ENCODE peak calls at places on chromosome 2, in seven cellular contexts. V, A, M, P, I, R and J are unnamed samples.

GRCh38 chr2:32453242-32454062 is 96.6 kb downstream of the BIRC6 start:
- DNase-seq in V (no peak), A (no peak), M (no peak), P (no peak), I (peak), R (no peak), J (no peak)

GRCh38 chr2:84875213-84875560 is 5.7 kb downstream of the TRABD2A start:
- DNase-seq in V (peak), A (no peak), M (no peak), P (no peak), I (no peak), R (no peak), J (no peak)

GRCh38 chr2:6773007-6773693 is 92.6 kb downstream of the CMPK2 start:
- DNase-seq in V (peak), A (no peak), M (peak), P (peak), I (peak), R (peak), J (peak)

GRCh38 chr2:5111581-5111980 is 580.6 kb upstream of the SOX11 start:
- DNase-seq in V (no peak), A (no peak), M (no peak), P (peak), I (no peak), R (no peak), J (no peak)

GRCh38 chr2:11832531-11832930 is 86.1 kb downstream of the LPIN1 start:
- DNase-seq in V (no peak), A (no peak), M (no peak), P (no peak), I (no peak), R (peak), J (no peak)

GRCh38 chr2:146821836-146822316 is 1023.0 kb upstream of the ACVR2A start:
- DNase-seq in V (no peak), A (no peak), M (no peak), P (peak), I (peak), R (no peak), J (no peak)

GRCh38 chr2:186570587-186570986 is 19.3 kb upstream of the ITGAV start:
- DNase-seq in V (no peak), A (no peak), M (no peak), P (peak), I (peak), R (no peak), J (no peak)

GRCh38 chr2:128633501-128633900 is 314.8 kb upstream of the HS6ST1 start:
- DNase-seq in V (no peak), A (no peak), M (no peak), P (peak), I (peak), R (no peak), J (no peak)

GRCh38 chr2:86366651-86367500 is 29.4 kb upstream of the REEP1 start:
- DNase-seq in V (no peak), A (no peak), M (no peak), P (no peak), I (no peak), R (no peak), J (no peak)

GRCh38 chr2:192741889-192742288 is 547.2 kb upstream of the TMEFF2 start:
- DNase-seq in V (no peak), A (no peak), M (no peak), P (peak), I (no peak), R (no peak), J (no peak)

GRCh38 chr2:212249451-212249850 is 289.2 kb downstream of the ERBB4 start:
- DNase-seq in V (no peak), A (no peak), M (no peak), P (no peak), I (no peak), R (no peak), J (no peak)

GRCh38 chr2:207035855-207036254 is 96.5 kb downstream of the CPO start:
- DNase-seq in V (no peak), A (no peak), M (no peak), P (no peak), I (no peak), R (no peak), J (no peak)

GRCh38 chr2:218979846-218980738 is 4.9 kb downstream of the FEV start:
- DNase-seq in V (peak), A (no peak), M (peak), P (peak), I (peak), R (peak), J (peak)

GRCh38 chr2:182649316-182649715 is 66.7 kb upstream of the DNAJC10 start:
- DNase-seq in V (no peak), A (no peak), M (no peak), P (peak), I (peak), R (peak), J (no peak)

GRCh38 chr2:184562532-184562931 is 35.8 kb upstream of the ZNF804A start:
- DNase-seq in V (no peak), A (no peak), M (no peak), P (peak), I (peak), R (no peak), J (no peak)

GRCh38 chr2:24122-24521 is 22.2 kb downstream of the FAM110C start:
- DNase-seq in V (no peak), A (no peak), M (no peak), P (no peak), I (no peak), R (no peak), J (no peak)

GRCh38 chr2:54471221-54471711 is 15.1 kb downstream of the SPTBN1 start:
- DNase-seq in V (no peak), A (peak), M (no peak), P (peak), I (peak), R (peak), J (no peak)

GRCh38 chr2:238238766-238239551 is 879 bp downstream of the HES6 start:
- DNase-seq in V (peak), A (no peak), M (no peak), P (no peak), I (no peak), R (no peak), J (no peak)

GRCh38 chr2:208146006-208146405 is at the start of gene CRYGB:
- DNase-seq in V (no peak), A (no peak), M (no peak), P (no peak), I (no peak), R (no peak), J (no peak)

GRCh38 chr2:88638743-88639142 is 11.5 kb upstream of the EIF2AK3 start:
- DNase-seq in V (no peak), A (no peak), M (no peak), P (peak), I (peak), R (no peak), J (no peak)

GRCh38 chr2:149141046-149141445 is 102.5 kb downstream of the LYPD6B start:
- DNase-seq in V (no peak), A (no peak), M (no peak), P (no peak), I (no peak), R (no peak), J (no peak)

DNA sequence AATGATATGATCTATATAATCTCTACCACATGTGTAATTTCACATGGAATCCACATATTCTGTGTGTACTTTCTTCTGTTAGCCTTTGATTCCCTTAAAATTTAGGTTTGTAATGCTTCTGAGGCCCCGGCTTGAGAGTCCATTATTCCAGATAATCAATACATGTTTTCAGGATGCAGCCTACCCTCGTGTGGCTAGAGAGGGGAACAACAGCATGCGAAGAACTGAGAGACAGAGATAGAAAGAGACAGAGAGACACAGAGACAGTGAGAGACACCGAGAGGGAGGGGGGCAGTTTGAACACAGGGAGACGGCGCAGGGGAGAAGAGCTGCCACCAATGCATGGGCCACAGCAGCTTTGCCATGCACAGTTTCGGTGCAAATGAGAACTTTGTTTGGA is 185.4 kb downstream of the SNTG2 start:
- DNase-seq in V (no peak), A (no peak), M (no peak), P (peak), I (no peak), R (no peak), J (no peak)
- TF ChIP-seq CTCF in V (no peak), A (peak), M (peak), P (peak), I (peak), R (peak), J (no peak)

DNA sequence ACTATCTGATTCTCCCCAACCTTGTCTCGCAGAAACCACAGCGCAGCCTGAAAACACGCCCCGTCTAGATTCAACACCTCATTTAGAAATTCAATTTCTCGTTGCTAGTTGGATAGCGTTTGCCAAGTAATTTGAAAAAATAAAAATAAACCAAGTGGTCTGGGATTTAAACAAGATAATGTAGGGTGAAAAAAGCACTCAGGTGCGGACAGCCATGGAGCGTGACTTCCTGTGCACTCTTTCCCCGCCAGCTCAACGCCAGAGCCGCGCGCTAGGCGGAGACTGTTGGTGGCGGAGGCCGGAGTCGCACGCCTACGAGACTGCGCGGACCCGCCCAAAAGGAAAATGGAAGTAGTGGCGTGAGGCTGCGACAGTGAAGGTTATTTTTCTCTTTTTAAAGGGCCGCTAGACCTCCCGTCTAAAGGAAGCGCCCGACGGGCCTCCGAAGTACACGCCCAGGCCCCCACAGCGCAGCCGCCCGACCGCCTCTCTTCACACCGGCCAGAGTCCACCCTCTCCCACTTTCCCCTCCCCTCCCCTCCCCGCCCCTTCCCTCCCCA is 584 bp upstream of the CCNT2 start:
- DNase-seq in V (no peak), A (no peak), M (peak), P (no peak), I (no peak), R (peak), J (no peak)
- TF ChIP-seq CTCF in V (no peak), A (peak), M (no peak), P (peak), I (no peak), R (peak), J (no peak)

GRCh38 chr2:105377871-105378270 is 21.0 kb downstream of the FHL2 start:
- DNase-seq in V (no peak), A (no peak), M (no peak), P (no peak), I (no peak), R (no peak), J (no peak)
- TF ChIP-seq CTCF in V (no peak), A (no peak), M (no peak), P (no peak), I (no peak), R (peak), J (no peak)

GRCh38 chr2:158043181-158043948 is 58.3 kb upstream of the UPP2 start:
- DNase-seq in V (no peak), A (no peak), M (no peak), P (peak), I (no peak), R (no peak), J (no peak)

GRCh38 chr2:158048327-158048726 is 53.3 kb upstream of the UPP2 start:
- DNase-seq in V (no peak), A (no peak), M (no peak), P (no peak), I (no peak), R (no peak), J (no peak)

GRCh38 chr2:158047156-158047611 is 54.5 kb upstream of the UPP2 start:
- DNase-seq in V (no peak), A (no peak), M (no peak), P (no peak), I (no peak), R (no peak), J (no peak)

GRCh38 chr2:158042666-158043065 is 59.0 kb upstream of the UPP2 start:
- DNase-seq in V (no peak), A (no peak), M (no peak), P (no peak), I (no peak), R (no peak), J (no peak)

DNA sequence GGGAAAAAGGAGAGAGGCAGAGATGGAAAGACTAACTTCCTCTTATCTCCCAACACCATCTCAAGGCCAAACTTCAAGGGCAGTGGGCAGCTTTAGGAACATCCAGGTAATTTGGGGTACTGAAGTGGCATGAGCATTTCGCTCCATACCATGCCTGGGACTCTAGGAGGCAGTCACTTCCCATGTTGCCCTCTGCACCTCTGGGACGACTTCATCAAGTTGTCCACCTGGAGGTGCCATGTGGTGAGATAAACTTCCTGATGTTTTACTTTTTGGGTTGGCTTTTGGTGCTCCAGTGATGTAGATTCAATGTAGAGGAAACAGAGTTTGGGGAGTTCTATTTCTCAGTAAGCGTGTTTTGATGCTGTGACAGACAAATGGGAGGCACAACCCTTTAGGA is 56.3 kb upstream of the UPP2 start:
- DNase-seq in V (no peak), A (no peak), M (no peak), P (peak), I (no peak), R (no peak), J (no peak)
- TF ChIP-seq CTCF in V (no peak), A (no peak), M (peak), P (no peak), I (no peak), R (no peak), J (no peak)

GRCh38 chr2:204177977-204178522 is 241.5 kb downstream of the ICOS start:
- DNase-seq in V (no peak), A (no peak), M (no peak), P (peak), I (no peak), R (peak), J (no peak)
- TF ChIP-seq CTCF in V (no peak), A (peak), M (peak), P (peak), I (peak), R (peak), J (no peak)

GRCh38 chr2:3421541-3421940 is 42.0 kb downstream of the TRAPPC12 start:
- DNase-seq in V (no peak), A (no peak), M (no peak), P (no peak), I (no peak), R (no peak), J (no peak)

GRCh38 chr2:3423492-3424170 is 44.1 kb downstream of the TRAPPC12 start:
- DNase-seq in V (no peak), A (no peak), M (peak), P (peak), I (peak), R (peak), J (peak)

GRCh38 chr2:3426615-3427014 is 47.1 kb downstream of the TRAPPC12 start:
- DNase-seq in V (no peak), A (no peak), M (no peak), P (no peak), I (no peak), R (no peak), J (no peak)

GRCh38 chr2:3422161-3422767 is 42.8 kb downstream of the TRAPPC12 start:
- DNase-seq in V (no peak), A (no peak), M (no peak), P (no peak), I (no peak), R (peak), J (no peak)

GRCh38 chr2:3424171-3424795 is 44.8 kb downstream of the TRAPPC12 start:
- DNase-seq in V (no peak), A (no peak), M (no peak), P (no peak), I (no peak), R (no peak), J (no peak)
- TF ChIP-seq CTCF in V (no peak), A (no peak), M (no peak), P (no peak), I (no peak), R (peak), J (no peak)